ENCODE peak calls at places on chromosomes 1 and 21, in four cellular contexts. J is putamen; A is effector memory CD4-positive, alpha-beta T cell; G is amygdala. Z is an unnamed sample.

GRCh38 chr1:25544819-25545218 is 1.4 kb downstream of the LDLRAP1 start:
- DNase-seq in G (peak), J (peak), A (no peak), Z (peak)

GRCh38 chr1:157106813-157107189 is 7.2 kb upstream of the ETV3L start:
- DNase-seq in A (no peak), G (no peak), J (no peak), Z (no peak)

GRCh38 chr21:27571706-27572105 is 604.8 kb upstream of the ADAMTS5 start:
- DNase-seq in J (no peak), G (no peak), A (no peak), Z (no peak)

GRCh38 chr1:203799157-203799556 is 3.7 kb downstream of the ZBED6 start:
- DNase-seq in A (no peak), J (no peak), G (no peak), Z (no peak)

GRCh38 chr1:179781962-179782361 is 38.9 kb downstream of the FAM163A start:
- DNase-seq in J (no peak), A (no peak), G (no peak), Z (no peak)

GRCh38 chr1:155208406-155208655 is 164 bp upstream of the MTX1 start:
- DNase-seq in J (no peak), A (no peak), G (no peak), Z (peak)

GRCh38 chr1:33182452-33182851 is 609 bp upstream of the TRIM62 start:
- DNase-seq in A (no peak), J (no peak), G (no peak), Z (no peak)

GRCh38 chr1:112509660-112510178 is 954 bp downstream of the WNT2B start:
- DNase-seq in J (no peak), G (no peak), A (no peak), Z (no peak)

GRCh38 chr1:47631596-47631995 is 193.8 kb downstream of the FOXD2 start:
- DNase-seq in A (no peak), J (no peak), G (no peak), Z (no peak)

GRCh38 chr1:152758636-152759035 is 811 bp downstream of the KPRP start:
- DNase-seq in J (no peak), A (no peak), G (no peak), Z (no peak)

GRCh38 chr1:24912359-24913273 is 17.5 kb downstream of the RUNX3 start:
- DNase-seq in A (no peak), J (no peak), G (no peak), Z (no peak)

GRCh38 chr1:13543927-13544556 is 30.2 kb upstream of the LRRC38 start:
- DNase-seq in A (no peak), J (peak), G (peak), Z (peak)

GRCh38 chr1:1361982-1362423 is 3.6 kb upstream of the MXRA8 start:
- DNase-seq in A (no peak), G (no peak), J (no peak), Z (no peak)

GRCh38 chr1:157136133-157136532 is 2.1 kb downstream of the ETV3 start:
- DNase-seq in G (no peak), J (no peak), A (no peak), Z (no peak)

GRCh38 chr21:43975469-43976098 is 36.5 kb upstream of the TRAPPC10 start:
- DNase-seq in J (peak), G (peak), A (peak), Z (peak)

GRCh38 chr21:46095814-46096595 is 1.9 kb upstream of the COL6A2 start:
- DNase-seq in G (no peak), J (no peak), A (no peak), Z (no peak)

GRCh38 chr1:223803211-223803610 is 42.5 kb downstream of the TP53BP2 start:
- DNase-seq in J (peak), A (no peak), G (no peak), Z (peak)